ENCODE peak calls at places on chromosomes 12 and 14, in seven cellular contexts. C is activated CD8-positive, alpha-beta memory T cell treated with anti-CD3 and anti-CD28 coated beads, Interleukin-2, amount 50 U/mL, for 48 hours; V is MV-4-11; S is activated CD4-positive, alpha-beta T cell treated with anti-CD3 and anti-CD28 coated beads for 24 hours; U is NCI-H1092; Z is NCI-H187; P is trophoblast cell. M is an unnamed sample.

GRCh38 chr12:47772738-47773061 is 338 bp upstream of the SLC48A1 start:
- DNase-seq in V (no peak), S (no peak), P (no peak), Z (no peak), U (no peak), C (no peak), M (no peak)

GRCh38 chr12:112386726-112387125 is 4.5 kb upstream of the HECTD4 start:
- DNase-seq in U (no peak), S (no peak), P (no peak), Z (no peak), C (no peak), V (peak), M (no peak)

GRCh38 chr14:55107766-55108554 is 21.1 kb upstream of the LGALS3 start:
- DNase-seq in S (no peak), C (peak), U (no peak), P (peak), Z (no peak), V (peak), M (peak)

GRCh38 chr12:53254816-53255545 is 13.1 kb upstream of the ESPL1 start:
- DNase-seq in P (no peak), S (no peak), C (no peak), Z (no peak), V (no peak), U (no peak), M (no peak)

GRCh38 chr12:109765493-109765810 is 51.8 kb downstream of the FAM222A start:
- DNase-seq in V (no peak), P (no peak), C (no peak), S (no peak), Z (no peak), U (no peak), M (no peak)

GRCh38 chr14:33959692-33960151 is 8.8 kb upstream of the EGLN3 start:
- DNase-seq in Z (no peak), U (no peak), V (no peak), C (no peak), P (peak), S (no peak), M (no peak)

GRCh38 chr12:11992515-11992914 is 78.2 kb upstream of the BCL2L14 start:
- DNase-seq in S (no peak), V (no peak), U (no peak), C (no peak), Z (no peak), P (no peak), M (no peak)

GRCh38 chr14:61718039-61718438 is 22.7 kb downstream of the HIF1A start:
- DNase-seq in P (no peak), Z (no peak), U (no peak), C (no peak), V (no peak), S (no peak), M (no peak)

GRCh38 chr12:3030821-3031415 is 46.3 kb upstream of the TSPAN9 start:
- DNase-seq in P (no peak), S (no peak), Z (no peak), C (no peak), U (no peak), V (no peak), M (no peak)

GRCh38 chr14:24414732-24415420 is 14.6 kb downstream of the CBLN3 start:
- DNase-seq in P (no peak), Z (no peak), V (no peak), U (no peak), C (no peak), S (no peak), M (no peak)

GRCh38 chr12:18706798-18707197 is 31.0 kb downstream of the PLCZ1 start:
- DNase-seq in U (no peak), P (no peak), C (no peak), Z (no peak), V (no peak), S (no peak), M (no peak)

GRCh38 chr14:94062344-94062904 is 18.6 kb downstream of the DDX24 start:
- DNase-seq in V (no peak), C (no peak), P (no peak), S (no peak), U (no peak), Z (no peak), M (no peak)

GRCh38 chr14:102020058-102020971 is 55.9 kb downstream of the DYNC1H1 start:
- DNase-seq in V (peak), Z (no peak), U (no peak), S (peak), P (peak), C (peak), M (no peak)

GRCh38 chr12:81450920-81451739 is 308.0 kb downstream of the PPFIA2 start:
- DNase-seq in S (no peak), V (peak), P (peak), C (no peak), U (peak), Z (no peak), M (peak)

GRCh38 chr14:50388256-50388931 is 8.3 kb downstream of the CDKL1 start:
- DNase-seq in C (no peak), Z (no peak), V (no peak), P (no peak), U (no peak), S (no peak), M (no peak)

GRCh38 chr12:54021432-54022013 is 6.7 kb upstream of the HOXC6 start:
- DNase-seq in C (no peak), V (no peak), Z (no peak), U (no peak), P (peak), S (no peak), M (no peak)

GRCh38 chr14:103656031-103656757 is 27.2 kb downstream of the KLC1 start:
- DNase-seq in S (no peak), Z (no peak), P (peak), U (no peak), V (peak), C (no peak), M (no peak)

GRCh38 chr12:117486840-117487659 is 125.6 kb upstream of the NOS1 start:
- DNase-seq in V (no peak), Z (no peak), C (no peak), U (no peak), P (peak), S (no peak), M (no peak)

GRCh38 chr14:23421594-23421993 is 13.5 kb upstream of the MYH6 start:
- DNase-seq in U (no peak), V (no peak), Z (no peak), P (no peak), S (no peak), C (no peak), M (no peak)

GRCh38 chr12:80837342-80837978 is 100.3 kb downstream of the LIN7A start:
- DNase-seq in C (no peak), P (peak), U (no peak), S (no peak), Z (peak), V (no peak), M (no peak)

GRCh38 chr12:92558806-92559205 is 144.0 kb upstream of the PLEKHG7 start:
- DNase-seq in U (no peak), P (no peak), S (no peak), C (no peak), V (no peak), Z (no peak), M (no peak)